ENCODE peak calls at places on chromosome 4, in nine cellular contexts. One of them, this sample, is unnamed.
A peak's percentile ranks its signal among the peaks of the same experiment; 100 is the strongest.

GRCh38 chr4:39648827-39649558 is 10.3 kb upstream of the SMIM14 start:
- DNase-seq in neural crest cell: no peak
- DNase-seq in fibroblast of the aortic adventitia: no peak
- DNase-seq in fibroblast of mammary gland: no peak
- DNase-seq in thoracic aorta: no peak
- DNase-seq in MCF 10A: no peak
- DNase-seq in keratinocyte: no peak
- DNase-seq in ovary: no peak
- DNase-seq in H1: no peak
- DNase-seq in this sample: no peak

GRCh38 chr4:165635951-165636350 is 237.1 kb upstream of the TLL1 start:
- DNase-seq in neural crest cell: no peak
- DNase-seq in fibroblast of mammary gland: no peak
- DNase-seq in H1: no peak
- DNase-seq in fibroblast of the aortic adventitia: no peak
- DNase-seq in keratinocyte: no peak
- DNase-seq in MCF 10A: no peak
- DNase-seq in ovary: no peak
- DNase-seq in thoracic aorta: no peak
- DNase-seq in this sample: no peak

GRCh38 chr4:126106658-126107057 is 791.9 kb downstream of the FAT4 start:
- DNase-seq in ovary: no peak
- DNase-seq in thoracic aorta: no peak
- DNase-seq in keratinocyte: no peak
- DNase-seq in MCF 10A: no peak
- DNase-seq in fibroblast of the aortic adventitia: no peak
- DNase-seq in H1: peak; percentile 46
- DNase-seq in neural crest cell: no peak
- DNase-seq in fibroblast of mammary gland: peak; percentile 6
- DNase-seq in this sample: no peak

GRCh38 chr4:2935762-2936743 is 27.2 kb downstream of the NOP14 start:
- DNase-seq in thoracic aorta: peak; percentile 2
- DNase-seq in fibroblast of mammary gland: peak; percentile 57
- DNase-seq in neural crest cell: no peak
- DNase-seq in H1: no peak
- DNase-seq in keratinocyte: peak; percentile 71
- DNase-seq in ovary: peak; percentile 33
- DNase-seq in MCF 10A: peak; percentile 72
- DNase-seq in fibroblast of the aortic adventitia: peak; percentile 25
- DNase-seq in this sample: peak; percentile 67

GRCh38 chr4:75939890-75940691 is 722 bp downstream of the NAAA start:
- DNase-seq in fibroblast of the aortic adventitia: peak; percentile 45
- DNase-seq in ovary: peak; percentile 60
- DNase-seq in fibroblast of mammary gland: peak; percentile 43
- DNase-seq in neural crest cell: peak; percentile 39
- DNase-seq in MCF 10A: peak; percentile 55
- DNase-seq in thoracic aorta: peak; percentile 30
- DNase-seq in keratinocyte: no peak
- DNase-seq in H1: peak; percentile 79
- DNase-seq in this sample: peak; percentile 78

GRCh38 chr4:78213218-78213617 is 156.1 kb downstream of the FRAS1 start:
- DNase-seq in ovary: no peak
- DNase-seq in H1: no peak
- DNase-seq in keratinocyte: no peak
- DNase-seq in neural crest cell: no peak
- DNase-seq in fibroblast of the aortic adventitia: no peak
- DNase-seq in thoracic aorta: no peak
- DNase-seq in MCF 10A: peak; percentile 26
- DNase-seq in fibroblast of mammary gland: no peak
- DNase-seq in this sample: no peak

GRCh38 chr4:127484101-127484500 is 148.7 kb upstream of the INTU start:
- DNase-seq in ovary: no peak
- DNase-seq in fibroblast of mammary gland: no peak
- DNase-seq in keratinocyte: no peak
- DNase-seq in thoracic aorta: no peak
- DNase-seq in neural crest cell: no peak
- DNase-seq in MCF 10A: no peak
- DNase-seq in fibroblast of the aortic adventitia: no peak
- DNase-seq in H1: no peak
- DNase-seq in this sample: no peak

GRCh38 chr4:4689694-4690440 is 148.0 kb upstream of the STX18 start:
- DNase-seq in neural crest cell: no peak
- DNase-seq in fibroblast of mammary gland: no peak
- DNase-seq in fibroblast of the aortic adventitia: no peak
- DNase-seq in ovary: no peak
- DNase-seq in MCF 10A: no peak
- DNase-seq in thoracic aorta: no peak
- DNase-seq in keratinocyte: no peak
- DNase-seq in H1: no peak
- DNase-seq in this sample: no peak

GRCh38 chr4:147479817-147480216 is 1.1 kb upstream of the EDNRA start:
- DNase-seq in thoracic aorta: peak; percentile 57
- DNase-seq in MCF 10A: peak; percentile 91
- DNase-seq in ovary: peak; percentile 57
- DNase-seq in H1: no peak
- DNase-seq in neural crest cell: no peak
- DNase-seq in fibroblast of the aortic adventitia: peak; percentile 98
- DNase-seq in keratinocyte: no peak
- DNase-seq in fibroblast of mammary gland: peak; percentile 85
- DNase-seq in this sample: no peak

GRCh38 chr4:17787315-17787714 is 5.9 kb upstream of the FAM184B start:
- DNase-seq in neural crest cell: no peak
- DNase-seq in ovary: no peak
- DNase-seq in MCF 10A: peak; percentile 26
- DNase-seq in keratinocyte: no peak
- DNase-seq in fibroblast of mammary gland: peak; percentile 67
- DNase-seq in H1: no peak
- DNase-seq in thoracic aorta: no peak
- DNase-seq in fibroblast of the aortic adventitia: no peak
- DNase-seq in this sample: peak; percentile 30

GRCh38 chr4:8502836-8503585 is 62.4 kb downstream of the TRMT44 start:
- DNase-seq in thoracic aorta: no peak
- DNase-seq in keratinocyte: no peak
- DNase-seq in fibroblast of the aortic adventitia: peak; percentile 33
- DNase-seq in ovary: peak; percentile 92
- DNase-seq in H1: no peak
- DNase-seq in MCF 10A: no peak
- DNase-seq in fibroblast of mammary gland: peak; percentile 26
- DNase-seq in neural crest cell: no peak
- DNase-seq in this sample: no peak

GRCh38 chr4:173507471-173508385 is 22.3 kb downstream of the HAND2 start:
- DNase-seq in thoracic aorta: no peak
- DNase-seq in H1: peak; percentile 74
- DNase-seq in ovary: no peak
- DNase-seq in keratinocyte: no peak
- DNase-seq in neural crest cell: no peak
- DNase-seq in fibroblast of mammary gland: no peak
- DNase-seq in fibroblast of the aortic adventitia: no peak
- DNase-seq in MCF 10A: no peak
- DNase-seq in this sample: no peak

GRCh38 chr4:180394307-180394706 is 1848.9 kb upstream of the TENM3 start:
- DNase-seq in fibroblast of the aortic adventitia: no peak
- DNase-seq in H1: no peak
- DNase-seq in fibroblast of mammary gland: no peak
- DNase-seq in MCF 10A: no peak
- DNase-seq in thoracic aorta: no peak
- DNase-seq in ovary: no peak
- DNase-seq in neural crest cell: no peak
- DNase-seq in keratinocyte: no peak
- DNase-seq in this sample: no peak

GRCh38 chr4:167100120-167100519 is 134.2 kb downstream of the SPOCK3 start:
- DNase-seq in neural crest cell: no peak
- DNase-seq in fibroblast of the aortic adventitia: peak; percentile 73
- DNase-seq in thoracic aorta: no peak
- DNase-seq in keratinocyte: no peak
- DNase-seq in ovary: no peak
- DNase-seq in MCF 10A: peak; percentile 54
- DNase-seq in H1: no peak
- DNase-seq in fibroblast of mammary gland: peak; percentile 58
- DNase-seq in this sample: peak; percentile 38

GRCh38 chr4:143377635-143378099 is 41.0 kb downstream of the GAB1 start:
- DNase-seq in H1: no peak
- DNase-seq in MCF 10A: no peak
- DNase-seq in fibroblast of mammary gland: no peak
- DNase-seq in keratinocyte: no peak
- DNase-seq in fibroblast of the aortic adventitia: peak; percentile 34
- DNase-seq in thoracic aorta: no peak
- DNase-seq in neural crest cell: no peak
- DNase-seq in ovary: no peak
- DNase-seq in this sample: no peak

GRCh38 chr4:173367946-173368345 is 2.8 kb upstream of the SAP30 start:
- DNase-seq in MCF 10A: peak; percentile 57
- DNase-seq in ovary: no peak
- DNase-seq in fibroblast of mammary gland: peak; percentile 38
- DNase-seq in fibroblast of the aortic adventitia: peak; percentile 60
- DNase-seq in H1: no peak
- DNase-seq in neural crest cell: no peak
- DNase-seq in keratinocyte: no peak
- DNase-seq in thoracic aorta: no peak
- DNase-seq in this sample: no peak

GRCh38 chr4:147326581-147326980 is 154.3 kb upstream of the EDNRA start:
- DNase-seq in keratinocyte: no peak
- DNase-seq in MCF 10A: peak; percentile 35
- DNase-seq in ovary: no peak
- DNase-seq in fibroblast of the aortic adventitia: peak; percentile 54
- DNase-seq in H1: no peak
- DNase-seq in fibroblast of mammary gland: peak; percentile 89
- DNase-seq in neural crest cell: no peak
- DNase-seq in thoracic aorta: no peak
- DNase-seq in this sample: no peak

GRCh38 chr4:152459326-152459725 is 76.6 kb downstream of the FBXW7 start:
- DNase-seq in MCF 10A: no peak
- DNase-seq in fibroblast of mammary gland: no peak
- DNase-seq in neural crest cell: no peak
- DNase-seq in H1: no peak
- DNase-seq in thoracic aorta: no peak
- DNase-seq in ovary: no peak
- DNase-seq in keratinocyte: no peak
- DNase-seq in fibroblast of the aortic adventitia: no peak
- DNase-seq in this sample: no peak
- TF ChIP-seq CTCF in MCF 10A: no peak
- TF ChIP-seq CTCF in fibroblast of mammary gland: no peak
- TF ChIP-seq CTCF in neural crest cell: no peak
- TF ChIP-seq CTCF in H1: no peak
- TF ChIP-seq CTCF in thoracic aorta: no peak
- TF ChIP-seq CTCF in ovary: no peak
- TF ChIP-seq CTCF in keratinocyte: no peak
- TF ChIP-seq CTCF in fibroblast of the aortic adventitia: no peak
- TF ChIP-seq CTCF in this sample: no peak

GRCh38 chr4:112230879-112231778 is 458 bp upstream of the AP1AR start:
- DNase-seq in thoracic aorta: peak; percentile 82
- DNase-seq in keratinocyte: peak; percentile 21
- DNase-seq in fibroblast of the aortic adventitia: peak; percentile 97
- DNase-seq in fibroblast of mammary gland: peak; percentile 96
- DNase-seq in ovary: peak; percentile 99
- DNase-seq in MCF 10A: peak; percentile 98
- DNase-seq in H1: peak; percentile 97
- DNase-seq in neural crest cell: peak; percentile 97
- DNase-seq in this sample: peak; percentile 96
- TF ChIP-seq CTCF in thoracic aorta: no peak
- TF ChIP-seq CTCF in keratinocyte: no peak
- TF ChIP-seq CTCF in fibroblast of the aortic adventitia: no peak
- TF ChIP-seq CTCF in fibroblast of mammary gland: no peak
- TF ChIP-seq CTCF in ovary: no peak
- TF ChIP-seq CTCF in MCF 10A: no peak
- TF ChIP-seq CTCF in H1: no peak
- TF ChIP-seq CTCF in neural crest cell: no peak
- TF ChIP-seq CTCF in this sample: no peak

DNA sequence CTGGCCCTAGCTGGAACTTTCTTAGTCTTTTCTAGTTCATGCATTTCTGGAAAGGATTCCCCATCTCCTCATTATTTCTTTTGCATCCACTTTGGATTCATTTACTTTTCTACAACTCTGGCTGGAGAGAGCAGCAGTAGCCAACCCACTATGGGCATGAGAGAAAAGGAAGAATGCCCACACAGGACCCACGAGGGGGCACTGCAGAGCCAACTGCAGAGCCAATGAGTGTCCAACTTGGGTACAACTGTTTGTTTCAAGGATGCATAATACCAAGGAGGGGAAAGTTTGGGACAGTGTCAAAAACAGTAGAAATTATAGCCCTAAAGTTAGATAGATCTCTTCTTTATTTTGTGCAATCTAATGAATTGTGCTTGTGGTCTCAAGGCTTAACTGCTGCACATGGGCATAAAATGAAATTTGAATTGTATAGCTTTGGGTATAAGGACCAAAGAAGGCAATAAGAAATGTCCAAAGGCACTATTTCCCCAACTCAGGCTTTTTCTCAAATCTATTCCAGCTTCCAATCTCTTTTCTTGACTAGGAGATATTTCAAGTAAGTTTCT is 230.6 kb downstream of the NSUN7 start:
- DNase-seq in fibroblast of mammary gland: no peak
- DNase-seq in MCF 10A: peak; percentile 61
- DNase-seq in keratinocyte: no peak
- DNase-seq in neural crest cell: no peak
- DNase-seq in thoracic aorta: no peak
- DNase-seq in ovary: no peak
- DNase-seq in fibroblast of the aortic adventitia: peak; percentile 52
- DNase-seq in H1: no peak
- DNase-seq in this sample: no peak
- TF ChIP-seq CTCF in fibroblast of mammary gland: peak; percentile 51
- TF ChIP-seq CTCF in MCF 10A: peak; percentile 32
- TF ChIP-seq CTCF in keratinocyte: peak; percentile 39
- TF ChIP-seq CTCF in neural crest cell: peak; percentile 47
- TF ChIP-seq CTCF in thoracic aorta: peak; percentile 38
- TF ChIP-seq CTCF in ovary: no peak
- TF ChIP-seq CTCF in fibroblast of the aortic adventitia: peak; percentile 62
- TF ChIP-seq CTCF in H1: peak; percentile 50
- TF ChIP-seq CTCF in this sample: no peak

GRCh38 chr4:132498215-132498614 is 650.9 kb upstream of the PCDH10 start:
- DNase-seq in MCF 10A: no peak
- DNase-seq in ovary: no peak
- DNase-seq in neural crest cell: no peak
- DNase-seq in thoracic aorta: no peak
- DNase-seq in H1: no peak
- DNase-seq in keratinocyte: no peak
- DNase-seq in fibroblast of mammary gland: no peak
- DNase-seq in fibroblast of the aortic adventitia: no peak
- DNase-seq in this sample: no peak

GRCh38 chr4:132488555-132488954 is 660.5 kb upstream of the PCDH10 start:
- DNase-seq in thoracic aorta: no peak
- DNase-seq in ovary: no peak
- DNase-seq in H1: no peak
- DNase-seq in MCF 10A: no peak
- DNase-seq in keratinocyte: no peak
- DNase-seq in neural crest cell: no peak
- DNase-seq in fibroblast of mammary gland: no peak
- DNase-seq in fibroblast of the aortic adventitia: no peak
- DNase-seq in this sample: no peak

DNA sequence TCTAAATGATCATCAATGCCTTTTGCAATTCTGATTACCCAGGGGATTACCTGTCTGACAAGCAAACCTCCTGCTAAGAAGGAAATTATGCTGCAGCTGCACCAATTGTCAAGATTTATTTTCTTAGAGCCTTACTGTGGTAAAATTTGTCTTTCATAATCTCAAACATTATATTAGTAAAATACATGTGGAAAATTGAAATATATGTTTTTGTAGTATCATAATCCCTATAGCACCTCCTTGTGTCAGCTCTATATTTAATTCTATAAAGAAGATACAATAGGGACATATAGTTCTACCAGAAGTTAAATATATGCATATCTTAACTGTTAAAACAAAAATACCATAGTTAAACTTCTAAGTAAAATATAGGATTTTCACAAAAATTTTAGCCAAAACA is 655.6 kb upstream of the PCDH10 start:
- DNase-seq in keratinocyte: no peak
- DNase-seq in neural crest cell: no peak
- DNase-seq in H1: no peak
- DNase-seq in fibroblast of the aortic adventitia: peak; percentile 0
- DNase-seq in fibroblast of mammary gland: no peak
- DNase-seq in thoracic aorta: no peak
- DNase-seq in MCF 10A: no peak
- DNase-seq in ovary: no peak
- DNase-seq in this sample: no peak
- TF ChIP-seq CTCF in keratinocyte: no peak
- TF ChIP-seq CTCF in neural crest cell: no peak
- TF ChIP-seq CTCF in H1: no peak
- TF ChIP-seq CTCF in fibroblast of the aortic adventitia: no peak
- TF ChIP-seq CTCF in fibroblast of mammary gland: no peak
- TF ChIP-seq CTCF in thoracic aorta: no peak
- TF ChIP-seq CTCF in MCF 10A: peak; percentile 24
- TF ChIP-seq CTCF in ovary: no peak
- TF ChIP-seq CTCF in this sample: no peak